ENCODE peak calls at places on chromosomes 11 and 22, in ten cellular contexts. L is colonic mucosa, G is MM.1S, R is body of pancreas, V is GM20000, E is endodermal cell, S is testis, F is foreskin fibroblast, W is tibial nerve, T is fibroblast of lung. X is an unnamed sample.

GRCh38 chr11:45885274-45885920 is at the start of gene MAPK8IP1:
- DNase-seq in V (peak), L (peak), E (peak), S (peak), G (peak), R (peak), F (peak), W (peak), T (peak), X (no peak)

GRCh38 chr11:1746956-1747752 is 3.2 kb downstream of the IFITM10 start:
- DNase-seq in S (no peak), R (no peak), V (no peak), F (no peak), E (peak), W (no peak), T (no peak), G (no peak), L (no peak), X (peak)

GRCh38 chr11:32706985-32707736 is 87.3 kb downstream of the CCDC73 start:
- DNase-seq in E (no peak), R (no peak), L (no peak), T (peak), S (no peak), F (peak), W (no peak), V (peak), G (peak), X (no peak)

GRCh38 chr11:94639901-94640721 is 72.9 kb downstream of the PIWIL4 start:
- DNase-seq in G (no peak), F (no peak), W (no peak), T (no peak), E (peak), R (no peak), V (no peak), S (no peak), L (no peak), X (no peak)

GRCh38 chr22:20434264-20434751 is 3.3 kb downstream of the SCARF2 start:
- DNase-seq in W (no peak), V (no peak), S (no peak), L (no peak), F (no peak), T (no peak), G (no peak), E (no peak), R (no peak), X (peak)

GRCh38 chr22:24512043-24512442 is 16.9 kb downstream of the UPB1 start:
- DNase-seq in W (no peak), L (no peak), G (no peak), E (peak), R (no peak), V (no peak), S (no peak), T (no peak), F (no peak), X (no peak)

GRCh38 chr11:3121931-3122774 is 43.0 kb downstream of the OSBPL5 start:
- DNase-seq in S (no peak), E (peak), R (no peak), L (no peak), G (no peak), W (no peak), V (no peak), T (no peak), F (no peak), X (peak)

GRCh38 chr11:83257638-83258229 is 28.4 kb downstream of the CCDC90B start:
- DNase-seq in T (peak), R (no peak), L (no peak), S (no peak), G (no peak), V (no peak), F (peak), E (no peak), W (no peak), X (no peak)

GRCh38 chr11:77560605-77561004 is 29.1 kb upstream of the AQP11 start:
- DNase-seq in G (no peak), F (peak), E (no peak), L (no peak), S (no peak), W (no peak), R (no peak), V (no peak), T (peak), X (no peak)

GRCh38 chr11:8765294-8765693 is 82.7 kb downstream of the RPL27A start:
- DNase-seq in T (peak), E (peak), G (no peak), V (no peak), W (no peak), F (peak), S (no peak), R (peak), L (no peak), X (no peak)

GRCh38 chr22:39718921-39719320 is 148.4 kb downstream of the CACNA1I start:
- DNase-seq in G (no peak), T (no peak), F (no peak), E (no peak), L (no peak), R (no peak), V (no peak), S (no peak), W (no peak), X (no peak)

GRCh38 chr22:36442506-36443197 is 38.8 kb downstream of the TXN2 start:
- DNase-seq in F (no peak), S (no peak), T (no peak), V (no peak), R (no peak), W (no peak), L (peak), E (peak), G (no peak), X (no peak)

GRCh38 chr11:75337195-75337654 is 14.2 kb downstream of the ARRB1 start:
- DNase-seq in T (no peak), W (no peak), L (no peak), G (no peak), E (peak), R (no peak), S (no peak), V (no peak), F (peak), X (peak)

GRCh38 chr11:125431481-125431880 is 64.6 kb downstream of the FEZ1 start:
- DNase-seq in F (no peak), L (no peak), S (no peak), W (no peak), V (no peak), G (no peak), R (no peak), T (no peak), E (peak), X (no peak)

GRCh38 chr22:50683994-50684371 is 11.4 kb downstream of the SHANK3 start:
- DNase-seq in W (no peak), R (no peak), L (no peak), S (peak), T (no peak), E (peak), F (no peak), V (peak), G (no peak), X (no peak)

GRCh38 chr11:70590356-70590991 is 192.1 kb downstream of the CTTN start:
- DNase-seq in L (no peak), S (no peak), F (no peak), W (no peak), T (no peak), G (no peak), V (no peak), R (no peak), E (no peak), X (no peak)

GRCh38 chr22:29267462-29267857 is 321 bp downstream of the RHBDD3 start:
- DNase-seq in G (no peak), F (no peak), R (no peak), T (no peak), E (no peak), V (no peak), S (no peak), W (no peak), L (peak), X (no peak)

GRCh38 chr11:23313001-23313400 is 452.7 kb upstream of the CCDC179 start:
- DNase-seq in L (no peak), V (no peak), G (no peak), W (no peak), T (no peak), R (no peak), E (no peak), F (no peak), S (no peak), X (no peak)

GRCh38 chr22:23787910-23788309 is 1.1 kb downstream of the SMARCB1 start:
- DNase-seq in L (no peak), S (no peak), W (no peak), G (no peak), T (no peak), E (no peak), F (no peak), R (no peak), V (no peak), X (no peak)

GRCh38 chr11:73176145-73176891 is 34.2 kb upstream of the FCHSD2 start:
- DNase-seq in L (no peak), F (no peak), G (no peak), W (no peak), R (no peak), T (no peak), V (no peak), S (peak), E (no peak), X (peak)

GRCh38 chr22:29117799-29118477 is 45.1 kb downstream of the KREMEN1 start:
- DNase-seq in V (no peak), W (no peak), L (no peak), F (peak), S (no peak), E (no peak), R (no peak), G (no peak), T (peak), X (no peak)

GRCh38 chr11:76094729-76095128 is 111.6 kb downstream of the WNT11 start:
- DNase-seq in L (no peak), F (no peak), T (no peak), W (no peak), G (no peak), S (no peak), E (no peak), R (no peak), V (no peak), X (no peak)

GRCh38 chr11:35982061-35982460 is 38.2 kb downstream of the LDLRAD3 start:
- DNase-seq in G (no peak), R (no peak), V (no peak), L (no peak), E (no peak), S (peak), W (no peak), F (no peak), T (no peak), X (no peak)

GRCh38 chr22:45582955-45583320 is 80.3 kb downstream of the FBLN1 start:
- DNase-seq in G (no peak), L (no peak), W (no peak), T (no peak), S (no peak), R (no peak), V (no peak), E (no peak), F (no peak), X (no peak)

GRCh38 chr11:101974255-101974654 is 57.9 kb upstream of the ANGPTL5 start:
- DNase-seq in S (no peak), V (no peak), F (peak), T (peak), L (no peak), G (no peak), E (no peak), W (no peak), R (no peak), X (no peak)

GRCh38 chr22:46367707-46368191 is 32.2 kb downstream of the TRMU start:
- DNase-seq in S (peak), G (peak), V (peak), W (peak), R (peak), T (peak), E (peak), L (peak), F (peak), X (no peak)

GRCh38 chr11:116294630-116295029 is 478.2 kb downstream of the BUD13 start:
- DNase-seq in F (no peak), R (no peak), G (no peak), T (no peak), W (no peak), S (no peak), V (no peak), E (no peak), L (no peak), X (no peak)

GRCh38 chr11:129333873-129334272 is 41.8 kb upstream of the BARX2 start:
- DNase-seq in G (no peak), L (no peak), S (no peak), F (no peak), R (no peak), T (no peak), W (no peak), E (no peak), V (no peak), X (no peak)

GRCh38 chr11:450809-451451 is 851 bp downstream of the PTDSS2 start:
- DNase-seq in R (peak), S (peak), E (peak), T (peak), F (peak), V (peak), L (peak), G (peak), W (peak), X (peak)

DNA sequence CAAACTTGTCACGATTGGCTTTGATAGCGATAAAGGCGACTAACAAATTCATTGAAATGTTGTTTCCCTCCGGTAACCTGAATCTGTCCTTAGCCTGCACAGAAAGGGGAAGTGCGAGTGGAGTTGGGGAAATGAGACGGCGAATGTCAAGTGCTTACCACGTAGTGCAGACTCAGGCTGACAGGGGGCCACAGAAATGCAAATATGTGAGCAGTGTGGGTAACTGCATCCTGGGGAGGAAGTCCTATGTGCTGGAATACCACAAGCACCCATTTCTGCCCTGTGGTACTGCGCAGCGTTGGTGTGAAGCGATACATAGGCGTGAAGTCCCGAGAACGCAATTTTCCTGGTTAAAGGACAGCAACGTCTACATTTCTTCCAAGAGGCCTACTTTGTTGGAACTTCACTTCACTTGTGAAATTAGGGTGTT is 869 bp upstream of the EIF4ENIF1 start:
- DNase-seq in V (peak), W (peak), L (peak), G (peak), S (peak), E (peak), R (peak), F (peak), T (peak), X (peak)
- TF ChIP-seq CTCF in V (no peak), W (no peak), L (no peak), G (no peak), S (no peak), E (peak), R (peak), F (no peak), T (no peak), X (no peak)

GRCh38 chr11:42770444-42771065 is 541.2 kb upstream of the API5 start:
- DNase-seq in L (peak), R (peak), E (peak), S (peak), W (no peak), V (peak), G (peak), T (peak), F (no peak), X (no peak)
- TF ChIP-seq CTCF in L (no peak), R (peak), E (peak), S (peak), W (peak), V (peak), G (peak), T (peak), F (peak), X (no peak)

DNA sequence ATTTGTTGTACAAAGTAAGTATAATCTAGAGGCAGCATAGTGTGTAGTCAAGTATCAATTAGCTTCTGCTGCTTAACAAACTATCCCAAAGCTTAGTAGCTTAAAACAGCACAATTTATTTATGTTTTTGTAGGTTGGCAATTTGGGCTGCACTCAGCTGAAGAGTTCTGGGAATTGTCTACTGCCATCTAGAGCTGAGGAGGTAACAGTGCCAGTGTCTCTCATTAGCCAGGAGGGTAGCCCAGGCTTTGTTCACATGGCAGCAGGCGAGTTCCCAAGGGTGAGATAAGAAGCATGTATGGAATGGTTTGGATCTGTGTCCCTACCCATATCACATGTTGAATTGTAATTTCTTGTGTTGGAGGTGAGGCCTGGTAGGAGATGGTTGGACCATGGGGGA is 45.8 kb upstream of the SLN start:
- DNase-seq in R (no peak), F (no peak), T (no peak), E (peak), G (no peak), S (no peak), W (no peak), V (no peak), L (no peak), X (no peak)
- TF ChIP-seq CTCF in R (no peak), F (no peak), T (no peak), E (peak), G (peak), S (no peak), W (no peak), V (no peak), L (no peak), X (no peak)

DNA sequence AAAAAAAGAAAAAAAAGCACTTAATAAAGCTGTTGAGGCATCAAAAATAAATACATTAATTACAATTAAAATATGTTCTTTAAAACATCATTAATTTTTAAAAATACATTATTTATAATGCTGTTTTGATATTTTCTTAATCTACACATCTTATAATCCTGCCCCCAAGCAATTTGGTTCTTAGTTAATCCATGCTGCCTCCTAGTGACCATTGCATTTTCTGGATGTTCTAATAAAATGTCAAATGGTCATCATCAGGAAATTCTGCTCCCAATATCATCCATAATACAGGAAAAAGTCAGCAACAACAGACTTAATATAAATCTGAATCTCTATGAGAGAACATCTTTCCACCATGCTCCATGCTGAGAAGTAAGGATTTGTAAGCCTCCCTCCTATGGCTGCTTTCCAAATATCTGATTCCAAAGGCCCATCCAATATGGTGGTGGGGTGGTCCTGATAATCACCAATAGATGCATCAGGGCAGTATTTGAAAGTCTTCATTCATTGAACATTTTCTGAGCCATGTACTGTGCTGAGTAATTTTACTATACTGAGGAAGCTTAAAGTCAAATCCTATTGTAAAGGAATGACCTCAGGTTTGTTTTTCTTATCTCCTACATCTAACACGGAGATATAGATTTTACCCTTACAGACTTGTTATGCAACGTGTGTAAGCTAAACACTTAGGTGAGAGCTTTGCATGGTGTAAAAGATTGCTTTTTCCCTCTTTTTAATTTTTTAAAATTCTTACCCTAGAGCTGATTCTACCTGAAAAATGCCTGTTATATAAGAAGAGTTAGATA is 124.7 kb upstream of the BMAL1 start:
- DNase-seq in S (no peak), F (peak), G (no peak), T (peak), W (no peak), R (no peak), V (no peak), L (no peak), E (no peak), X (no peak)
- TF ChIP-seq CTCF in S (no peak), F (peak), G (peak), T (peak), W (no peak), R (peak), V (no peak), L (no peak), E (peak), X (no peak)

GRCh38 chr11:27495710-27496300 is 10.8 kb downstream of the LIN7C start:
- DNase-seq in V (no peak), W (no peak), S (no peak), E (no peak), R (no peak), T (no peak), L (no peak), G (no peak), F (no peak), X (no peak)

GRCh38 chr11:27496461-27496860 is 10.1 kb downstream of the LIN7C start:
- DNase-seq in E (no peak), V (no peak), L (no peak), G (no peak), W (no peak), R (no peak), S (no peak), T (peak), F (no peak), X (no peak)

GRCh38 chr11:27501102-27501501 is 5.5 kb downstream of the LIN7C start:
- DNase-seq in L (no peak), R (no peak), T (no peak), V (no peak), F (no peak), E (no peak), W (no peak), S (no peak), G (no peak), X (no peak)

GRCh38 chr11:27497911-27498310 is 8.7 kb downstream of the LIN7C start:
- DNase-seq in L (no peak), G (no peak), F (no peak), S (no peak), E (no peak), V (no peak), T (no peak), W (no peak), R (no peak), X (no peak)

GRCh38 chr11:27497284-27497866 is 9.2 kb downstream of the LIN7C start:
- DNase-seq in S (no peak), V (no peak), G (peak), E (no peak), L (no peak), T (peak), W (no peak), F (no peak), R (no peak), X (no peak)
- TF ChIP-seq CTCF in S (peak), V (peak), G (peak), E (peak), L (peak), T (peak), W (peak), F (peak), R (peak), X (no peak)

DNA sequence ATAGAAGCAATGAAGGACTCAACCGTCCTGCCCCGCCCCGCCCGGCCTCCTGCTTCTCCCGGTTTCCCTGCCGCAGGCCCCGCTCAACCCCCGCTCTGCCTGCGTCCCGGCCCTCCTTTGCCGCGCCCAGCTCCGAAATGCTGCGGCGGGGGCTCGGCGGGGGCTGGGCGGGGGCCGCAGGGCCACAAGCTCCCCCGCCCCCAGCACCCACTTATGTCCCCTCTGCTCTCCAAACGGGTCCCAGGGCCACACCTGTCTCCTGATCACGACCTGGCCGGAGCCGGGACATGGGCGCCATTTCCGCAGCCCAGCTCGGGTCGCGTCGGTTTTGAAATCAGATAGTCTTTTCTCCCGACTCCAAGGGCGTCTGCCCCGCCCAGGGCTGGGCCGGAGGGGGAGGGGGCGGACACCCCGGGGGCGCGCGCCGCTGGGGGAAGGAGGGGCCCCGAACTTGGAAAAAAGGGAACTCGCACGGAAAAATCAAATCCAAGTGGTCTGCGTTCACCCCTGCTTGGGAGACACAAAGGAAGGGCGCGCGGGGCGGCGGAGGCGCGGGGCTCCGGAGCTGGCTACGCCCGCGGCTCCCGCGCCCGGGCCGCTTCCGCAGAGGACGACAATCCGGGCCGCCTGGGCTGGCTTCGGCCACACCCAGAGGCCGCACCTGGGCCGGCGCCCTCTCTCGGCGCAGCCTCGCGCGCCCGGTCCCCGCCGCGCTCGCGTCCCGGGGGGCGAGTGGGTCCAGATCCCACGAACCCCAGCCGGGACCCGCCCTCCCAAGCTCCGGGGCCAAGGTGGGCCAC is 70.5 kb upstream of the EP300 start:
- DNase-seq in L (peak), V (peak), E (peak), T (peak), W (peak), G (peak), R (peak), F (peak), S (peak), X (peak)
- TF ChIP-seq CTCF in L (no peak), V (no peak), E (peak), T (no peak), W (peak), G (peak), R (no peak), F (no peak), S (no peak), X (no peak)

X was measured in sigmoid colon.